ENCODE peak calls at places on chromosomes 2 and 18, in five cellular contexts. L is choroid plexus epithelial cell, H is heart left ventricle, R is epithelial cell of proximal tubule, W is pancreas. M is an unnamed sample.
A peak's percentile ranks its signal among the peaks of the same experiment; 100 is the strongest.

GRCh38 chr18:75247041-75247551 is 36.5 kb downstream of the TSHZ1 start:
- DNase-seq in L (peak; percentile 52), H (no peak), R (no peak), W (no peak), M (no peak)

GRCh38 chr2:152513029-152513428 is 178.1 kb downstream of the FMNL2 start:
- DNase-seq in L (no peak), H (no peak), R (no peak), W (no peak), M (no peak)

GRCh38 chr18:7452331-7452730 is 114.8 kb upstream of the PTPRM start:
- DNase-seq in L (peak; percentile 53), H (no peak), R (no peak), W (peak; percentile 42), M (peak; percentile 29)

GRCh38 chr2:153320892-153321291 is 157.7 kb downstream of the RPRM start:
- DNase-seq in L (no peak), H (no peak), R (no peak), W (no peak), M (no peak)

GRCh38 chr2:19682493-19682892 is 219.3 kb downstream of the TTC32 start:
- DNase-seq in L (no peak), H (no peak), R (peak; percentile 71), W (peak; percentile 21), M (peak; percentile 84)

GRCh38 chr2:241798081-241798630 is 10.8 kb upstream of the NEU4 start:
- DNase-seq in L (no peak), H (no peak), R (no peak), W (no peak), M (no peak)

GRCh38 chr2:149920389-149920788 is 332.8 kb upstream of the MMADHC start:
- DNase-seq in L (no peak), H (no peak), R (no peak), W (no peak), M (no peak)

GRCh38 chr2:162232611-162233115 is 10.6 kb downstream of the FAP start:
- DNase-seq in L (no peak), H (no peak), R (no peak), W (no peak), M (no peak)

GRCh38 chr2:25397777-25398176 is 56.1 kb upstream of the DNMT3A start:
- DNase-seq in L (no peak), H (no peak), R (no peak), W (no peak), M (no peak)

GRCh38 chr2:9753665-9754531 is 89.4 kb upstream of the TAF1B start:
- DNase-seq in L (no peak), H (no peak), R (no peak), W (peak; percentile 18), M (peak; percentile 79)

GRCh38 chr18:43780782-43781340 is 503.6 kb upstream of the SYT4 start:
- DNase-seq in L (peak; percentile 90), H (no peak), R (peak; percentile 12), W (no peak), M (peak; percentile 48)

GRCh38 chr2:226327830-226328229 is 471.8 kb downstream of the IRS1 start:
- DNase-seq in L (no peak), H (no peak), R (no peak), W (no peak), M (peak; percentile 82)

GRCh38 chr2:113685471-113685870 is 58.4 kb downstream of the RABL2A start:
- DNase-seq in L (peak; percentile 19), H (no peak), R (no peak), W (no peak), M (no peak)

GRCh38 chr2:241561811-241562210 is 3.3 kb downstream of the BOK start:
- DNase-seq in L (peak; percentile 69), H (peak; percentile 67), R (no peak), W (peak; percentile 71), M (peak; percentile 75)

GRCh38 chr2:135701442-135701841 is 40.2 kb upstream of the UBXN4 start:
- DNase-seq in L (peak; percentile 43), H (no peak), R (peak; percentile 60), W (no peak), M (peak; percentile 91)

GRCh38 chr2:236568068-236568921 is 1.3 kb upstream of the ACKR3 start:
- DNase-seq in L (peak; percentile 54), H (peak; percentile 79), R (no peak), W (peak; percentile 54), M (peak; percentile 29)

GRCh38 chr2:29921560-29921915 is at the start of gene ALK:
- DNase-seq in L (peak; percentile 89), H (peak; percentile 93), R (no peak), W (peak; percentile 91), M (peak; percentile 75)

GRCh38 chr18:25080988-25081387 is 271.0 kb downstream of the ZNF521 start:
- DNase-seq in L (no peak), H (no peak), R (no peak), W (no peak), M (no peak)

GRCh38 chr2:83196225-83196624 is 1262.9 kb downstream of the SUCLG1 start:
- DNase-seq in L (peak; percentile 77), H (no peak), R (no peak), W (no peak), M (peak; percentile 60)

GRCh38 chr2:74119912-74120825 is 27.5 kb downstream of the BOLA3 start:
- DNase-seq in L (peak; percentile 89), H (peak; percentile 90), R (no peak), W (peak; percentile 85), M (peak; percentile 56)

GRCh38 chr18:26746284-26747130 is 119.0 kb downstream of the AQP4 start:
- DNase-seq in L (peak; percentile 39), H (no peak), R (no peak), W (no peak), M (peak; percentile 30)

GRCh38 chr2:234751275-234751938 is 200.4 kb upstream of the SH3BP4 start:
- DNase-seq in L (no peak), H (no peak), R (no peak), W (no peak), M (no peak)

GRCh38 chr18:24176727-24177416 is 38.0 kb downstream of the CABYR start:
- DNase-seq in L (peak; percentile 68), H (no peak), R (no peak), W (peak; percentile 55), M (peak; percentile 38)

GRCh38 chr2:237196866-237197618 is 111.4 kb downstream of the COPS8 start:
- DNase-seq in L (peak; percentile 62), H (no peak), R (no peak), W (no peak), M (peak; percentile 67)

GRCh38 chr2:174846941-174847938 is 83.0 kb upstream of the CHRNA1 start:
- DNase-seq in L (peak; percentile 98), H (no peak), R (no peak), W (no peak), M (peak; percentile 89)

GRCh38 chr2:7023542-7023941 is 106.3 kb downstream of the RNF144A start:
- DNase-seq in L (peak; percentile 90), H (no peak), R (no peak), W (peak; percentile 86), M (no peak)

DNA sequence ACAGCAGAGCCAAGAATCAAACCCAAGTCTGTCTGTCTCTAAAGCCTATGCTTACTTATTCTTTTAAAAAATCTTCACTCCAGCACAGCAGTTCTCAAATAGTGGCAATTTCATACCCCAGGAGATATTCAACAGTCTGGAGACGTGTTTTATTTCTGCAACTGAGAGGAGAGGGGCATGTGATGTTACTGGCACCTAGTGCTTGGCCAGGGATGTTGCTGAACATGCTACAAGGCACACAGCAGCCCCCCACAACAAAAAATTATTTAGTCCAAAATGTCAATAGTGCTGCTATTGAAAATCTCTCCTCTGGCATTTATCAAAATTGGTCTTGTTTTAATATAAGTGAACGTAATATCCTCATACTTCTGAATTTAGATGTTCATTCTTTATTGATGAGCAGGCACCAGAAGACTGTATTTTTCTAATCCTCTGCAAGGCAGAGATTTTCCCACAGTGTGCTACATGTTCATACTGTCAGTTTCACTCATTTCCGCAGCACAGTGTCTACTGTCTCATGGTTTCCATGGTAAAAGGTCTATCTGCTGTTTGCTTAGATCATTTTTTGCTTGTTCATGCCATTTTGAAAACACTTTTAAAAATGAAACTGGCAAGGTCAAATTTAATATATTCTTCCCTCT is 90.5 kb downstream of the LRATD1 start:
- DNase-seq in L (no peak), H (no peak), R (no peak), W (no peak), M (no peak)
- H3K4me3 ChIP-seq in L (no peak overlapping the region), H (no peak overlapping the region), R (no peak overlapping the region), W (no peak overlapping the region), M (no peak overlapping the region)

DNA sequence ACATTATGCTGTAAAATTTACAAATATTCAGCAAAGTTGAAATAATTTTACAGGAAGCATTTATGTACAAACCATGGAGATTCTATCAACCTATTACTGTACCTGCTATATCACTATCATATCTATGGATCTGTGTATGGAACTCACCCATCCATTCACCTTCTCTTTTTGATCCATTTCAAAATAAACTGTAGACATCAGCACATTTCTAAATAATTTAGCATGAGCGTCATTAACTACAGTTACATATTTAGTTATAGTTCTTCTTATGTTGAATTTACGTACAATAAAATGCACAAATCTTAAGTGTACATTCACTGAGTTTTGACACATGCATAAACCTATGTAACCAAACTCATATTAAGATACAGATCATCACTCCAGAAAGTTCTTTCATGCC is 127.8 kb upstream of the BCL2L11 start:
- DNase-seq in L (no peak), H (no peak), R (no peak), W (no peak), M (no peak)
- TF ChIP-seq CTCF in L (no peak), H (no peak), R (no peak), W (no peak), M (no peak)

GRCh38 chr2:130915149-130915548 is 78.4 kb downstream of the ARHGEF4 start:
- DNase-seq in L (no peak), H (no peak), R (no peak), W (no peak), M (peak; percentile 91)

GRCh38 chr2:130912471-130912870 is 75.8 kb downstream of the ARHGEF4 start:
- DNase-seq in L (no peak), H (no peak), R (no peak), W (no peak), M (peak; percentile 53)

GRCh38 chr2:130911996-130912395 is 75.3 kb downstream of the ARHGEF4 start:
- DNase-seq in L (no peak), H (no peak), R (no peak), W (no peak), M (peak; percentile 85)

GRCh38 chr2:130915595-130916437 is 79.1 kb downstream of the ARHGEF4 start:
- DNase-seq in L (no peak), H (no peak), R (no peak), W (no peak), M (no peak)

DNA sequence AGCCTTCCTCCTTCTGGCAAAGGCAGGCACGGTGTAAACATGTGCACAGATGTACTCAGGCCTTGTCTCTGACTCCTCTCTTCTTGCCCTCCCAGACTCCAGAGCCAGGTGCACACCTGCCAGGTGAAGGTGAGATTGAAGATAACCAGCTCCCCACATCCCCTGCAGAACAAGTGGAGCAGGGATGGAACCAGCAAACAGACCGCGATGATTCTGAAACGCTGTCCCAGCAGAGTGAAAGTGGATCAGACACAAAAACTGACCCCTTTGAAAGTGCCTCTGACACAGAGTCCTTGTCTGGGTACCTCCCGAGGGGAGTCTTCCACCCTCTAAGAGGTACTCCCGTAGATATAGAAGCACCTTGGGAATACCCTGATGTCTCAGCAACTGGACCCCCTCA is 77.2 kb downstream of the ARHGEF4 start:
- DNase-seq in L (no peak), H (no peak), R (no peak), W (no peak), M (no peak)
- H3K4me3 ChIP-seq in L (no peak overlapping the region), H (no peak overlapping the region), R (no peak overlapping the region), W (no peak overlapping the region), M (no peak overlapping the region)

DNA sequence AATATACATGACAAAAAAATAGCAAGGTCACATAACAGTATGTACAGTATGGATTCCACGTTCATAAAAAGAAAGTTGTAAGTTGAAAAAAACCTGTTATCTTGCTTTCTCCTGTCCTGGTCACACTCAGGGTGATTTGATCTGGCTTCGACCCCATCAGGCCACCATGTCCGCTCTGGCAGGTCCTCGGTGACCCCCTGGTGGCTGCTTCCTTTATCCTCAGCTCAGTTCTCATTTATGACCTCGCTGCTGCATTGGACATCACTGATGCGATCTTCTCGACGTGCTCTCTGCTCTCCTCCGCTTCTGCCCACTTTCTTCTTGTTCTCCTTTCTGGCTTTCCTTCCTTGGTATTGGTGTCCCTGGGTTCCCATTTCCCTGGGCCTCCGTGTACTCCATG is 29.7 kb downstream of the DGKD start:
- DNase-seq in L (no peak), H (no peak), R (no peak), W (no peak), M (no peak)
- TF ChIP-seq CTCF in L (peak; percentile 22), H (no peak), R (peak; percentile 21), W (no peak), M (no peak)

M was measured in bronchial epithelial cell.